ENCODE peak calls at places on chromosomes 6 and 20, in six cellular contexts. B is effector CD8-positive, alpha-beta T cell; L is caudate nucleus; A is activated T-cell treated with anti-CD3 and anti-CD28 coated beads for 1 hour; N is ecto neural progenitor cell; S is NCI-H2107. U is an unnamed sample.

GRCh38 chr6:81465859-81466258 is 286.6 kb downstream of the TENT5A start:
- DNase-seq in B (no peak), L (no peak), A (no peak), N (no peak), S (no peak), U (no peak)

GRCh38 chr6:113969888-113970807 is 800 bp downstream of the HDAC2 start:
- DNase-seq in B (peak; percentile 39), L (peak; percentile 44), A (peak; percentile 30), N (peak; percentile 80), S (peak; percentile 7), U (peak; percentile 49)

GRCh38 chr20:38806855-38807655 is 1.6 kb downstream of the PPP1R16B start:
- DNase-seq in B (peak; percentile 4), L (peak; percentile 46), A (peak; percentile 13), N (no peak), S (no peak), U (peak; percentile 34)

GRCh38 chr6:155174576-155175174 is 89.1 kb upstream of the CLDN20 start:
- DNase-seq in B (no peak), L (peak; percentile 34), A (peak; percentile 25), N (peak; percentile 60), S (peak; percentile 52), U (no peak)

GRCh38 chr20:1377341-1377871 is 15.4 kb downstream of the FKBP1A start:
- DNase-seq in B (no peak), L (no peak), A (no peak), N (no peak), S (no peak), U (no peak)

GRCh38 chr6:32146687-32147086 is 5.1 kb downstream of the PRRT1 start:
- DNase-seq in B (no peak), L (no peak), A (no peak), N (no peak), S (no peak), U (no peak)

GRCh38 chr20:64112691-64113443 is 5.5 kb upstream of the NPBWR2 start:
- DNase-seq in B (no peak), L (no peak), A (no peak), N (no peak), S (no peak), U (no peak)

GRCh38 chr20:44021900-44022299 is 107.2 kb downstream of the TOX2 start:
- DNase-seq in B (no peak), L (no peak), A (no peak), N (peak; percentile 26), S (no peak), U (no peak)

GRCh38 chr20:63830821-63831593 is at the start of gene ZBTB46:
- DNase-seq in B (no peak), L (no peak), A (no peak), N (no peak), S (peak; percentile 47), U (peak; percentile 50)

GRCh38 chr6:105346052-105346451 is 56.8 kb downstream of the PREP start:
- DNase-seq in B (no peak), L (no peak), A (no peak), N (no peak), S (no peak), U (no peak)

GRCh38 chr6:43763133-43763797 is 6.7 kb upstream of the VEGFA start:
- DNase-seq in B (no peak), L (no peak), A (no peak), N (no peak), S (no peak), U (no peak)

GRCh38 chr6:92690997-92691599 is 728.3 kb downstream of the EPHA7 start:
- DNase-seq in B (no peak), L (no peak), A (no peak), N (no peak), S (no peak), U (no peak)

GRCh38 chr6:2688416-2689064 is 62.2 kb downstream of the MYLK4 start:
- DNase-seq in B (no peak), L (no peak), A (no peak), N (no peak), S (no peak), U (no peak)

GRCh38 chr6:115271001-115271400 is 789.7 kb downstream of the FRK start:
- DNase-seq in B (no peak), L (no peak), A (no peak), N (no peak), S (no peak), U (no peak)

GRCh38 chr6:92716638-92717037 is 702.7 kb downstream of the EPHA7 start:
- DNase-seq in B (no peak), L (no peak), A (no peak), N (no peak), S (no peak), U (no peak)

GRCh38 chr6:158312672-158313397 is 570 bp downstream of the TULP4 start:
- DNase-seq in B (no peak), L (no peak), A (no peak), N (no peak), S (no peak), U (no peak)

GRCh38 chr6:3847521-3847920 is 1.7 kb upstream of the FAM50B start:
- DNase-seq in B (no peak), L (no peak), A (no peak), N (no peak), S (no peak), U (no peak)

GRCh38 chr6:34836008-34836407 is 44.1 kb downstream of the BLTP3A start:
- DNase-seq in B (no peak), L (peak; percentile 10), A (no peak), N (no peak), S (no peak), U (no peak)

GRCh38 chr20:3696745-3697587 is 15.2 kb upstream of the ADAM33 start:
- DNase-seq in B (no peak), L (no peak), A (no peak), N (no peak), S (no peak), U (no peak)

GRCh38 chr20:31548823-31549512 is 34.7 kb downstream of the HM13 start:
- DNase-seq in B (no peak), L (no peak), A (no peak), N (no peak), S (no peak), U (no peak)

GRCh38 chr6:129709451-129709908 is 497 bp downstream of the ARHGAP18 start:
- DNase-seq in B (no peak), L (no peak), A (no peak), N (no peak), S (no peak), U (no peak)

GRCh38 chr6:154491567-154492470 is 18.7 kb downstream of the CNKSR3 start:
- DNase-seq in B (no peak), L (no peak), A (no peak), N (no peak), S (no peak), U (no peak)

GRCh38 chr6:31969712-31970603 is 2.0 kb downstream of the DXO start:
- DNase-seq in B (no peak), L (no peak), A (no peak), N (no peak), S (no peak), U (no peak)

GRCh38 chr6:154249499-154250298 is 106.9 kb downstream of the IPCEF1 start:
- DNase-seq in B (peak; percentile 17), L (no peak), A (no peak), N (no peak), S (no peak), U (no peak)

GRCh38 chr6:133964052-133964451 is 11.0 kb downstream of the TBPL1 start:
- DNase-seq in B (no peak), L (no peak), A (no peak), N (no peak), S (no peak), U (no peak)

GRCh38 chr20:49603209-49603627 is 35.3 kb upstream of the PTGIS start:
- DNase-seq in B (no peak), L (no peak), A (no peak), N (no peak), S (no peak), U (no peak)

GRCh38 chr20:62845818-62846527 is 15.6 kb downstream of the TCFL5 start:
- DNase-seq in B (no peak), L (no peak), A (no peak), N (no peak), S (no peak), U (no peak)

GRCh38 chr20:56391596-56392281 is at the start of gene AURKA:
- DNase-seq in B (no peak), L (no peak), A (no peak), N (no peak), S (no peak), U (no peak)

GRCh38 chr6:131998255-131998982 is 47.2 kb upstream of the CCN2 start:
- DNase-seq in B (no peak), L (no peak), A (no peak), N (no peak), S (no peak), U (no peak)

U was measured in activated B cell treated with CpG ODN at 0.5 μM for 24 hours.